ENCODE peak calls at places on chromosome 21, in six cellular contexts. W is CD8-positive, alpha-beta T cell; B is HFF-Myc; O is suprapubic skin; Y is GM06990; A is pancreas. D is an unnamed sample.

GRCh38 chr21:17495680-17496079 is 17.2 kb upstream of the CXADR start:
- DNase-seq in W (no peak), Y (no peak), A (no peak), B (no peak), O (no peak), D (no peak)

GRCh38 chr21:45423968-45424853 is 19.2 kb downstream of the COL18A1 start:
- DNase-seq in O (no peak), W (no peak), A (no peak), Y (no peak), B (no peak), D (no peak)

GRCh38 chr21:14675774-14676530 is 129.8 kb upstream of the SAMSN1 start:
- DNase-seq in B (no peak), O (no peak), Y (peak; percentile 61), A (no peak), W (peak; percentile 18), D (no peak)

GRCh38 chr21:44984792-44985440 is 45.1 kb downstream of the SLX9 start:
- DNase-seq in O (no peak), A (no peak), B (no peak), Y (no peak), W (no peak), D (no peak)

GRCh38 chr21:42983102-42983501 is 8.7 kb downstream of the PKNOX1 start:
- DNase-seq in W (no peak), O (no peak), A (no peak), B (no peak), Y (no peak), D (no peak)

GRCh38 chr21:44865561-44866280 is 7.8 kb downstream of the PTTG1IP start:
- DNase-seq in W (no peak), Y (no peak), O (no peak), A (no peak), B (no peak), D (no peak)

GRCh38 chr21:41222247-41223068 is 54.5 kb downstream of the BACE2 start:
- DNase-seq in W (no peak), O (no peak), Y (no peak), B (no peak), A (no peak), D (no peak)

GRCh38 chr21:46124083-46124925 is 26.4 kb downstream of the COL6A2 start:
- DNase-seq in O (peak; percentile 71), W (no peak), Y (no peak), B (no peak), A (no peak), D (no peak)

GRCh38 chr21:27586986-27587385 is 620.1 kb upstream of the ADAMTS5 start:
- DNase-seq in A (no peak), O (no peak), B (no peak), W (no peak), Y (no peak), D (no peak)

GRCh38 chr21:45642122-45642813 is 1.3 kb upstream of the PCBP3 start:
- DNase-seq in Y (no peak), W (no peak), A (peak; percentile 33), B (no peak), O (no peak), D (no peak)

GRCh38 chr21:45788198-45788597 is 144.7 kb downstream of the PCBP3 start:
- DNase-seq in B (no peak), A (no peak), W (no peak), O (no peak), Y (no peak), D (no peak)

GRCh38 chr21:33896691-33897090 is 18.9 kb downstream of the ATP5PO start:
- DNase-seq in O (no peak), A (no peak), Y (no peak), W (no peak), B (no peak), D (no peak)

GRCh38 chr21:45942011-45942546 is 39.5 kb upstream of the COL6A1 start:
- DNase-seq in B (no peak), O (no peak), Y (no peak), A (no peak), W (no peak), D (no peak)

GRCh38 chr21:35399706-35400105 is 350.6 kb upstream of the RUNX1 start:
- DNase-seq in A (no peak), Y (no peak), W (no peak), B (no peak), O (no peak), D (no peak)
- H3K4me3 ChIP-seq in A (no peak overlapping the region), Y (no peak overlapping the region), W (no peak overlapping the region), B (no peak overlapping the region), O (no peak overlapping the region), D (no peak overlapping the region)

GRCh38 chr21:38668501-38668900 is 137.2 kb upstream of the ETS2 start:
- DNase-seq in B (no peak), O (no peak), A (no peak), Y (no peak), W (no peak), D (no peak)

GRCh38 chr21:38671716-38672115 is 134.0 kb upstream of the ETS2 start:
- DNase-seq in W (no peak), A (no peak), Y (no peak), B (no peak), O (no peak), D (no peak)

GRCh38 chr21:38667466-38667865 is 138.3 kb upstream of the ETS2 start:
- DNase-seq in A (no peak), O (no peak), W (no peak), Y (no peak), B (no peak), D (no peak)

GRCh38 chr21:38668067-38668466 is 137.7 kb upstream of the ETS2 start:
- DNase-seq in B (no peak), A (no peak), O (no peak), W (no peak), Y (no peak), D (no peak)

GRCh38 chr21:38669186-38669585 is 136.5 kb upstream of the ETS2 start:
- DNase-seq in B (no peak), Y (no peak), O (no peak), A (no peak), W (no peak), D (no peak)
- TF ChIP-seq CTCF in B (peak; percentile 47), Y (peak; percentile 54), O (peak; percentile 22), A (peak; percentile 6), W (no peak), D (peak; percentile 61)

DNA sequence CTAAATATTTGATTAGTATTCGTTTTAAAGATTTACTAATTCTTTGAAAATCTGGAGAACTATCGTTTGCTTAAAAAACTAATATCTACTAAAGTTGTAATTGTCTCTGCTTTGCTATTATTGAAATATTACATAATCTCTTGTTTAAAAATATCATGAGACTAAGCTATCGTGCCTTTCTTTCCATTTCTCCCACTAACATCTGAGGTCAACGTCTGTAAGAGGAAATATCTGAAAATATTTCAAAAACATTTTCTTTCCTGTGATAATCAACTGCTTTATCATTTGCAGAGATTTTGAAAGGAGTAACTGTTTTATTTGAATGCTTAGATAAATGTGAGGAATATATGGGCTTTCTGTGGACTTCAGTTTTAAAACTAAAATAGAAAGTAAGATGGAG is 694.1 kb downstream of the USP25 start:
- DNase-seq in A (no peak), O (no peak), Y (no peak), W (no peak), B (no peak), D (no peak)
- H3K4me3 ChIP-seq in A (no peak overlapping the region), O (peak overlapping the region; percentile 45), Y (no peak overlapping the region), W (no peak overlapping the region), B (no peak overlapping the region), D (peak overlapping the region; percentile 23)

DNA sequence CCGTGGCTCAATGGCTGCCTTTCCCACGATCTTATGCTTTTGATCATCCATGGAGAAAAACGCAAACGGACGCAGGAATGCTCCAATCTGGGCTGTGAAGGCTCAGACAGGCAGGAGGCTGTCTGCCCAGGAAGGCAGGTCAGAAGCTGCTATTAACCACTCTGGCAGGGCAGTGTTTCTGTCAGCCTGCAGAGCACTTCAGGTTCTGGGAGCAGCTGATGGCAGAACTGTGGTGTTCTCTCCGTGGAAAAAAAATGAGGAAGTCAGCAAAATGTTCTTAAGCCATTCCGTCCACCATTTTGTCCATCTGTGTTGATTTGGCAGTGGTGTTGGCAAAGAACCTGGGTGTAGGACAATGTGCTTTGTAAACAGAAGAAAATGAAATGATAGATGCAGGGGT is 91.7 kb downstream of the SIM2 start:
- DNase-seq in O (no peak), B (no peak), A (no peak), W (no peak), Y (no peak), D (no peak)
- TF ChIP-seq CTCF in O (no peak), B (no peak), A (no peak), W (no peak), Y (no peak), D (no peak)